ENCODE peak calls at places on chromosomes 13 and 19, in eight cellular contexts. A is IMR-90; B is CD4-positive, CD25-positive, alpha-beta regulatory T cell; O is A549; G is cardiac muscle cell; V is Peyer's patch; R is transverse colon; L is BE2C. T is an unnamed sample.

GRCh38 chr13:83618966-83619365 is 263.3 kb downstream of the SLITRK1 start:
- DNase-seq in V (no peak), R (no peak), G (no peak), O (no peak), B (no peak), L (no peak), A (no peak), T (no peak)

GRCh38 chr13:64371045-64371444 is 2859.1 kb downstream of the PCDH9 start:
- DNase-seq in B (no peak), A (peak; percentile 41), V (no peak), R (no peak), O (peak; percentile 3), G (no peak), L (no peak), T (no peak)

GRCh38 chr19:12665281-12665573 is 1.3 kb downstream of the MAN2B1 start:
- DNase-seq in G (no peak), L (no peak), V (no peak), O (no peak), B (peak; percentile 87), A (no peak), R (peak; percentile 58), T (no peak)

GRCh38 chr19:54084410-54084809 is 3.2 kb upstream of the TARM1 start:
- DNase-seq in A (no peak), B (no peak), R (no peak), V (no peak), G (no peak), L (no peak), O (no peak), T (no peak)

GRCh38 chr13:46629811-46630413 is 76.9 kb downstream of the LRCH1 start:
- DNase-seq in B (no peak), O (no peak), G (no peak), A (no peak), L (peak; percentile 39), V (no peak), R (no peak), T (no peak)

GRCh38 chr13:100954430-100955361 is 280.1 kb upstream of the TMTC4 start:
- DNase-seq in R (no peak), A (peak; percentile 4), G (peak; percentile 61), V (no peak), B (no peak), O (no peak), L (no peak), T (no peak)

GRCh38 chr19:4694211-4694987 is 24.3 kb upstream of the MYDGF start:
- DNase-seq in B (no peak), R (peak; percentile 46), G (no peak), A (peak; percentile 94), L (peak; percentile 44), O (peak; percentile 89), V (no peak), T (peak; percentile 96)

GRCh38 chr19:49556412-49557398 is 23.7 kb downstream of the NOSIP start:
- DNase-seq in L (no peak), G (peak; percentile 11), B (no peak), V (peak; percentile 66), O (no peak), A (no peak), R (no peak), T (no peak)

GRCh38 chr13:102291587-102292218 is 110.1 kb downstream of the FGF14 start:
- DNase-seq in O (no peak), V (no peak), A (peak; percentile 27), B (no peak), G (no peak), R (no peak), L (peak; percentile 41), T (no peak)

GRCh38 chr19:6071840-6072239 is 38.5 kb downstream of the RFX2 start:
- DNase-seq in O (no peak), V (no peak), L (no peak), B (no peak), R (no peak), A (no peak), G (no peak), T (no peak)

GRCh38 chr19:38557205-38557799 is 60.5 kb downstream of the MAP4K1 start:
- DNase-seq in O (peak; percentile 44), G (no peak), B (peak; percentile 83), L (no peak), R (peak; percentile 63), V (no peak), A (no peak), T (no peak)

GRCh38 chr13:97495678-97496077 is 61.7 kb downstream of the RAP2A start:
- DNase-seq in G (no peak), O (no peak), A (no peak), B (no peak), L (no peak), V (no peak), R (no peak), T (no peak)

GRCh38 chr13:23990443-23990842 is 93.1 kb upstream of the C1QTNF9B start:
- DNase-seq in V (no peak), L (no peak), R (no peak), O (no peak), B (no peak), G (no peak), A (no peak), T (no peak)

GRCh38 chr13:30394798-30395191 is 27.5 kb upstream of the UBE2L5 start:
- DNase-seq in A (peak; percentile 19), G (no peak), L (no peak), B (peak; percentile 78), O (no peak), V (no peak), R (no peak), T (no peak)

GRCh38 chr13:39370554-39370953 is 232.4 kb downstream of the LHFPL6 start:
- DNase-seq in B (no peak), V (no peak), L (no peak), O (no peak), A (peak; percentile 40), R (no peak), G (peak; percentile 61), T (no peak)

GRCh38 chr13:102658678-102659077 is 36.2 kb downstream of the METTL21C start:
- DNase-seq in V (no peak), L (no peak), R (no peak), O (no peak), G (no peak), A (no peak), B (no peak), T (no peak)

GRCh38 chr13:27658569-27658968 is 36.9 kb downstream of the POLR1D start:
- DNase-seq in B (no peak), O (no peak), V (no peak), R (no peak), G (no peak), A (peak; percentile 60), L (no peak), T (no peak)

GRCh38 chr19:41324921-41325639 is 15.1 kb downstream of the CCDC97 start:
- DNase-seq in A (peak; percentile 90), O (peak; percentile 79), G (peak; percentile 65), L (peak; percentile 72), R (peak; percentile 57), V (peak; percentile 62), B (no peak), T (no peak)

GRCh38 chr19:41324231-41324702 is 14.3 kb downstream of the CCDC97 start:
- DNase-seq in B (no peak), L (no peak), V (no peak), G (no peak), A (no peak), R (no peak), O (peak; percentile 41), T (no peak)

GRCh38 chr19:41327076-41327475 is 17.1 kb downstream of the CCDC97 start:
- DNase-seq in L (no peak), V (no peak), G (no peak), R (no peak), O (no peak), A (no peak), B (no peak), T (no peak)

GRCh38 chr19:41325947-41326706 is 16.2 kb downstream of the CCDC97 start:
- DNase-seq in G (peak; percentile 34), L (peak; percentile 40), O (no peak), V (no peak), R (peak; percentile 39), A (peak; percentile 80), B (peak; percentile 44), T (no peak)

GRCh38 chr19:41325640-41325946 is 15.6 kb downstream of the CCDC97 start:
- DNase-seq in G (no peak), A (no peak), L (no peak), O (no peak), R (no peak), V (no peak), B (no peak), T (no peak)
- H3K4me3 ChIP-seq in G (no peak overlapping the region), A (no peak overlapping the region), L (peak overlapping the region; percentile 56), O (no peak overlapping the region), R (no peak overlapping the region), V (peak overlapping the region; percentile 32), B (no peak overlapping the region), T (no peak overlapping the region)

DNA sequence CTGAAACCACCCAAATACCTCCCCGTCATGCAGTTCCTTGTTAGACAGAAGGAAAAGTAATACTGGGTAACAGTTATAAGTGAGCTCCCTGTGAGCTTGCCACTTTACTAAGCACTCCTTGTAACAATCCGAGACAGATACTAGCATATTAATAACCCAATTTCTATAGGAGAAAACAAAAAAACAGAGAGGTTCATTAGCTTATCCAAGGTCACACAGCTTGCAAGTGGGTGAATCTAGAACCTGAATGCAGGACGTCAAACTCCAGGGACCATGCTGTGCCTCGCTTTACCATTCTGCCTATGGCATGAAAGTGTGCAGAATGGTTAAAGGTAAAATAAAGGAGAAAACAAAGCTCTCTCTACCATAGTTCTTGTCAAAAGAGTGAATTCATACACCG is 15.4 kb downstream of the SIGLEC5 start:
- DNase-seq in O (no peak), B (no peak), V (no peak), L (no peak), A (no peak), G (no peak), R (no peak), T (no peak)
- H3K4me1 ChIP-seq in O (no peaks in the 10 kb centered on the region), B (no peaks in the 10 kb centered on the region), V (no peaks in the 10 kb centered on the region), L (no peaks in the 10 kb centered on the region), A (no peaks in the 10 kb centered on the region), G (no peaks in the 10 kb centered on the region), R (no peaks in the 10 kb centered on the region), T (no peaks in the 10 kb centered on the region)

GRCh38 chr19:58468216-58468839 is 1.4 kb downstream of the ZNF324 start:
- DNase-seq in G (no peak), B (no peak), V (no peak), O (no peak), A (peak; percentile 9), L (no peak), R (no peak), T (no peak)
- H3K4me3 ChIP-seq in G (no peak overlapping the region), B (no peak overlapping the region), V (no peak overlapping the region), O (no peak overlapping the region), A (no peak overlapping the region), L (peak overlapping the region; percentile 85), R (no peak overlapping the region), T (no peak overlapping the region)

GRCh38 chr19:46862504-46862835 is 1.7 kb downstream of the ARHGAP35 start:
- DNase-seq in O (no peak), B (peak; percentile 33), A (no peak), L (no peak), G (peak; percentile 39), R (no peak), V (no peak), T (no peak)

GRCh38 chr19:46860125-46860845 is 512 bp upstream of the ARHGAP35 start:
- DNase-seq in G (peak; percentile 98), V (peak; percentile 98), L (peak; percentile 99), O (peak; percentile 100), B (peak; percentile 99), R (peak; percentile 98), A (peak; percentile 98), T (peak; percentile 99)

GRCh38 chr19:46859637-46860124 is 1.1 kb upstream of the ARHGAP35 start:
- DNase-seq in L (peak; percentile 86), O (peak; percentile 90), G (no peak), B (no peak), A (peak; percentile 55), V (no peak), R (peak; percentile 62), T (peak; percentile 96)

GRCh38 chr19:46861691-46862503 is 1.1 kb downstream of the ARHGAP35 start:
- DNase-seq in B (no peak), G (peak; percentile 63), O (no peak), R (peak; percentile 28), L (no peak), A (no peak), V (no peak), T (no peak)

GRCh38 chr19:46860846-46861690 is at the start of gene ARHGAP35:
- DNase-seq in A (no peak), V (peak; percentile 89), O (no peak), R (peak; percentile 43), G (no peak), L (no peak), B (peak; percentile 91), T (peak; percentile 21)
- H3K4me1 ChIP-seq in A (peaks cover 16% of the 10 kb centered on the region), V (no peaks in the 10 kb centered on the region), O (peaks cover 59% of the 10 kb centered on the region), R (peaks cover 21% of the 10 kb centered on the region), G (peaks cover 24% of the 10 kb centered on the region), L (peaks cover 9% of the 10 kb centered on the region), B (peaks cover 45% of the 10 kb centered on the region), T (peaks cover 18% of the 10 kb centered on the region)

T was measured in SJCRH30.